ENCODE peak calls at places on chromosomes 2 and 18, in ten cellular contexts. J, W, Q, E, V, H, F, X, T and G are unnamed samples.

GRCh38 chr2:29293830-29294438 is 178.7 kb downstream of the CLIP4 start:
- DNase-seq in W (no peak), H (peak), J (no peak), X (no peak), Q (no peak), V (peak), E (no peak), F (peak), T (peak), G (peak)

GRCh38 chr2:222715729-222716128 is 44.3 kb downstream of the MOGAT1 start:
- DNase-seq in V (no peak), H (no peak), F (no peak), J (peak), X (no peak), E (no peak), W (peak), T (no peak), Q (no peak), G (no peak)

GRCh38 chr2:74735009-74735408 is 81.0 kb downstream of the SEMA4F start:
- DNase-seq in T (no peak), J (no peak), E (no peak), H (no peak), X (no peak), W (no peak), F (no peak), V (no peak), Q (no peak), G (no peak)

GRCh38 chr2:201208563-201209252 is 25.8 kb downstream of the CASP10 start:
- DNase-seq in F (no peak), E (no peak), T (no peak), Q (no peak), X (no peak), W (peak), J (no peak), H (no peak), V (no peak), G (no peak)

GRCh38 chr2:73256618-73256922 is 22.5 kb downstream of the CCT7 start:
- DNase-seq in H (no peak), E (no peak), V (no peak), Q (no peak), T (no peak), F (no peak), X (no peak), W (no peak), J (no peak), G (no peak)

GRCh38 chr2:122020377-122020776 is 264.9 kb downstream of the TSN start:
- DNase-seq in W (no peak), Q (no peak), J (no peak), F (no peak), T (no peak), X (peak), V (no peak), H (no peak), E (no peak), G (no peak)

GRCh38 chr2:195805283-195805976 is 148.4 kb downstream of the SLC39A10 start:
- DNase-seq in E (no peak), J (no peak), X (no peak), Q (no peak), T (no peak), H (no peak), F (no peak), W (no peak), V (no peak), G (peak)

GRCh38 chr2:235690082-235690808 is 196.4 kb downstream of the AGAP1 start:
- DNase-seq in H (no peak), W (no peak), E (no peak), T (no peak), F (no peak), V (no peak), Q (no peak), J (no peak), X (no peak), G (no peak)

GRCh38 chr18:25661836-25662235 is 309.9 kb upstream of the ZNF521 start:
- DNase-seq in T (no peak), Q (no peak), E (no peak), F (no peak), V (no peak), J (no peak), W (no peak), X (no peak), H (no peak), G (no peak)

GRCh38 chr2:97857553-97857952 is 138.2 kb downstream of the TMEM131 start:
- DNase-seq in E (no peak), Q (peak), V (no peak), H (no peak), X (no peak), W (no peak), J (no peak), T (no peak), F (no peak), G (no peak)

GRCh38 chr18:8696749-8697211 is 8.6 kb upstream of the MTCL1 start:
- DNase-seq in F (peak), H (peak), W (peak), T (peak), Q (peak), X (peak), J (peak), V (peak), E (peak), G (no peak)

GRCh38 chr2:239660390-239661228 is 259.8 kb upstream of the HDAC4 start:
- DNase-seq in V (no peak), X (peak), W (no peak), F (no peak), Q (no peak), H (no peak), J (peak), T (no peak), E (no peak), G (no peak)

GRCh38 chr2:170013802-170014551 is 164.0 kb upstream of the MYO3B start:
- DNase-seq in W (no peak), Q (no peak), E (no peak), H (peak), F (peak), T (no peak), V (no peak), J (no peak), X (no peak), G (peak)

GRCh38 chr2:1538663-1539062 is 125.4 kb downstream of the TPO start:
- DNase-seq in H (peak), T (no peak), X (no peak), Q (peak), W (no peak), E (no peak), J (no peak), F (peak), V (no peak), G (peak)

GRCh38 chr2:97712693-97713295 is 582 bp upstream of the ZAP70 start:
- DNase-seq in V (no peak), T (no peak), H (no peak), E (no peak), W (no peak), F (no peak), Q (no peak), X (peak), J (no peak), G (no peak)

GRCh38 chr2:209340522-209340921 is 83.3 kb upstream of the MAP2 start:
- DNase-seq in F (no peak), J (no peak), E (no peak), W (no peak), Q (no peak), X (no peak), H (no peak), V (no peak), T (no peak), G (no peak)

GRCh38 chr2:202034249-202035088 is 814 bp downstream of the FZD7 start:
- DNase-seq in J (no peak), X (peak), E (no peak), V (no peak), F (peak), H (peak), W (peak), T (peak), Q (no peak), G (no peak)

GRCh38 chr18:22847392-22847791 is 85.7 kb upstream of the RBBP8 start:
- DNase-seq in W (no peak), J (no peak), X (no peak), E (no peak), V (no peak), Q (no peak), H (peak), F (no peak), T (no peak), G (no peak)

GRCh38 chr18:26772691-26773090 is 92.8 kb downstream of the AQP4 start:
- DNase-seq in X (no peak), W (no peak), H (no peak), Q (no peak), E (no peak), F (no peak), T (no peak), J (no peak), V (no peak), G (no peak)

GRCh38 chr2:11398710-11399109 is 54.3 kb upstream of the ROCK2 start:
- DNase-seq in X (peak), V (no peak), E (no peak), F (no peak), T (no peak), W (no peak), H (no peak), J (no peak), Q (peak), G (no peak)

GRCh38 chr18:23810396-23810795 is 121.1 kb downstream of the LAMA3 start:
- DNase-seq in T (no peak), F (no peak), E (no peak), J (no peak), Q (no peak), W (no peak), X (no peak), H (no peak), V (no peak), G (no peak)

GRCh38 chr2:52810460-52810859 is 957.1 kb upstream of the CHAC2 start:
- DNase-seq in T (no peak), V (peak), Q (no peak), W (no peak), F (peak), H (peak), E (no peak), J (no peak), X (no peak), G (peak)

GRCh38 chr2:223108376-223109100 is 56.5 kb downstream of the KCNE4 start:
- DNase-seq in H (no peak), V (no peak), W (no peak), F (no peak), Q (no peak), T (no peak), X (no peak), J (no peak), E (no peak), G (no peak)

GRCh38 chr18:39448942-39449341 is 1883.3 kb upstream of the CELF4 start:
- DNase-seq in E (no peak), H (peak), Q (no peak), T (no peak), F (no peak), W (no peak), V (no peak), J (no peak), X (no peak), G (no peak)

GRCh38 chr2:63050186-63050915 is at the start of gene OTX1:
- DNase-seq in X (peak), V (peak), J (no peak), H (peak), F (peak), W (peak), E (no peak), Q (peak), T (peak), G (no peak)

GRCh38 chr2:231161252-231162035 is 36.6 kb upstream of the HTR2B start:
- DNase-seq in V (no peak), H (no peak), T (no peak), F (no peak), J (no peak), W (no peak), Q (no peak), E (no peak), X (no peak), G (no peak)

GRCh38 chr2:174775586-174775985 is 11.3 kb upstream of the CHRNA1 start:
- DNase-seq in Q (no peak), H (no peak), X (no peak), E (no peak), F (no peak), T (no peak), J (no peak), W (no peak), V (no peak), G (no peak)

GRCh38 chr2:223416826-223417610 is 185.1 kb downstream of the SCG2 start:
- DNase-seq in H (peak), E (no peak), V (no peak), T (no peak), F (no peak), J (no peak), X (no peak), Q (no peak), W (no peak), G (no peak)

GRCh38 chr18:7617738-7618422 is 50.8 kb downstream of the PTPRM start:
- DNase-seq in Q (no peak), V (no peak), E (no peak), T (no peak), F (peak), J (no peak), X (no peak), W (no peak), H (peak), G (no peak)

GRCh38 chr2:40721595-40721994 is 269.7 kb upstream of the SLC8A1 start:
- DNase-seq in W (no peak), J (no peak), E (no peak), H (no peak), V (peak), Q (no peak), F (no peak), X (no peak), T (no peak), G (no peak)

GRCh38 chr2:51079945-51080344 is 48.0 kb upstream of the NRXN1 start:
- DNase-seq in X (no peak), H (no peak), V (no peak), T (no peak), Q (no peak), F (no peak), E (no peak), W (no peak), J (no peak), G (no peak)

GRCh38 chr2:54289942-54290702 is 34.1 kb upstream of the TSPYL6 start:
- DNase-seq in T (no peak), W (no peak), V (no peak), E (no peak), Q (no peak), X (no peak), H (no peak), F (no peak), J (no peak), G (no peak)

GRCh38 chr2:241764272-241765241 is 12.1 kb upstream of the GAL3ST2 start:
- DNase-seq in J (no peak), T (no peak), W (no peak), E (no peak), F (peak), X (peak), Q (no peak), V (no peak), H (no peak), G (no peak)

GRCh38 chr2:134973241-134974146 is 54.9 kb downstream of the CCNT2 start:
- DNase-seq in J (no peak), Q (no peak), X (no peak), V (no peak), H (no peak), W (no peak), T (no peak), F (no peak), E (no peak), G (no peak)

GRCh38 chr2:42863751-42864150 is 71.4 kb upstream of the HAAO start:
- DNase-seq in J (no peak), F (no peak), X (peak), Q (no peak), V (no peak), H (no peak), E (no peak), W (no peak), T (no peak), G (no peak)

GRCh38 chr2:444937-445884 is 157.3 kb upstream of the ALKAL2 start:
- DNase-seq in X (no peak), W (no peak), H (no peak), E (no peak), F (no peak), T (no peak), V (no peak), Q (no peak), J (no peak), G (no peak)

GRCh38 chr2:88179228-88179679 is 9.1 kb downstream of the THNSL2 start:
- DNase-seq in V (no peak), J (no peak), T (no peak), W (no peak), X (no peak), E (no peak), Q (no peak), H (no peak), F (no peak), G (no peak)

GRCh38 chr2:165902929-165903328 is 50.6 kb downstream of the TTC21B start:
- DNase-seq in T (no peak), V (peak), H (peak), J (no peak), Q (no peak), W (no peak), E (no peak), F (no peak), X (no peak), G (no peak)

GRCh38 chr18:34734048-34734447 is 23.9 kb downstream of the DTNA start:
- DNase-seq in J (no peak), T (no peak), X (no peak), E (no peak), H (no peak), V (no peak), W (no peak), F (no peak), Q (no peak), G (no peak)

GRCh38 chr18:49018553-49018943 is 67.8 kb upstream of the SMAD7 start:
- DNase-seq in T (no peak), E (no peak), H (no peak), X (peak), F (no peak), W (no peak), V (no peak), J (peak), Q (no peak), G (no peak)